ENCODE peak calls at places on chromosomes 12 and 14, in four cellular contexts. Y, D, H and C are unnamed samples.

GRCh38 chr14:69614592-69614991 is 3.2 kb downstream of the SUSD6 start:
- DNase-seq in Y (no peak), D (no peak), H (no peak), C (no peak)

GRCh38 chr12:45232771-45233372 is 17.0 kb downstream of the ANO6 start:
- DNase-seq in Y (no peak), D (peak; percentile 83), H (peak; percentile 98), C (no peak)

GRCh38 chr12:11693626-11694025 is 44.2 kb downstream of the ETV6 start:
- DNase-seq in Y (no peak), D (no peak), H (no peak), C (no peak)

GRCh38 chr14:39426605-39427004 is 5.6 kb downstream of the FBXO33 start:
- DNase-seq in Y (peak; percentile 21), D (peak; percentile 26), H (peak; percentile 31), C (no peak)

GRCh38 chr12:12716151-12716844 is 870 bp upstream of the CDKN1B start:
- DNase-seq in Y (peak; percentile 42), D (peak; percentile 28), H (peak; percentile 59), C (no peak)

GRCh38 chr12:74317078-74317581 is 220.5 kb upstream of the ATXN7L3B start:
- DNase-seq in Y (peak; percentile 20), D (peak; percentile 71), H (peak; percentile 21), C (peak; percentile 97)

GRCh38 chr14:100281286-100282082 is 24.8 kb downstream of the SLC25A29 start:
- DNase-seq in Y (no peak), D (no peak), H (peak; percentile 47), C (no peak)

GRCh38 chr14:105931808-105932483 is 405.6 kb downstream of the TMEM121 start:
- DNase-seq in Y (no peak), D (no peak), H (no peak), C (no peak)

GRCh38 chr14:59585891-59586554 is 9.4 kb upstream of the CCDC175 start:
- DNase-seq in Y (no peak), D (no peak), H (no peak), C (peak; percentile 93)

GRCh38 chr12:70049596-70050360 is 193.5 kb upstream of the CNOT2 start:
- DNase-seq in Y (peak; percentile 87), D (peak; percentile 57), H (peak; percentile 88), C (no peak)

GRCh38 chr12:12461923-12462315 is 100.7 kb downstream of the DUSP16 start:
- DNase-seq in Y (no peak), D (no peak), H (no peak), C (no peak)

GRCh38 chr14:26444745-26445144 is 153.1 kb downstream of the NOVA1 start:
- DNase-seq in Y (peak; percentile 13), D (peak; percentile 51), H (no peak), C (peak; percentile 1)

GRCh38 chr12:33605776-33606175 is 166.2 kb upstream of the SYT10 start:
- DNase-seq in Y (no peak), D (peak; percentile 44), H (peak; percentile 30), C (no peak)

GRCh38 chr12:127150028-127150427 is 1116.9 kb upstream of the TMEM132C start:
- DNase-seq in Y (no peak), D (no peak), H (no peak), C (no peak)

GRCh38 chr14:65073605-65074201 is 28.6 kb downstream of the MAX start:
- DNase-seq in Y (no peak), D (peak; percentile 44), H (no peak), C (no peak)

GRCh38 chr14:87351007-87351406 is 642.0 kb downstream of the GALC start:
- DNase-seq in Y (no peak), D (no peak), H (no peak), C (no peak)
- H3K4me3 ChIP-seq in Y (no peak overlapping the region), D (no peak overlapping the region), H (no peak overlapping the region), C (no peak overlapping the region)

GRCh38 chr12:104463371-104463770 is 6.6 kb downstream of the CHST11 start:
- DNase-seq in Y (no peak), D (no peak), H (no peak), C (no peak)

GRCh38 chr12:104466694-104467345 is 10.1 kb downstream of the CHST11 start:
- DNase-seq in Y (peak; percentile 46), D (no peak), H (no peak), C (no peak)

GRCh38 chr12:104462931-104463339 is 6.2 kb downstream of the CHST11 start:
- DNase-seq in Y (peak; percentile 78), D (no peak), H (no peak), C (no peak)

GRCh38 chr12:104465379-104465778 is 8.6 kb downstream of the CHST11 start:
- DNase-seq in Y (no peak), D (no peak), H (no peak), C (no peak)

GRCh38 chr12:104464899-104465298 is 8.2 kb downstream of the CHST11 start:
- DNase-seq in Y (no peak), D (no peak), H (no peak), C (no peak)
- H3K27ac ChIP-seq in Y (no peak overlapping the region), D (no peak overlapping the region), H (no peak overlapping the region), C (no peak overlapping the region)

GRCh38 chr12:53950441-53950781 is 4.3 kb upstream of the HOXC12 start:
- DNase-seq in Y (no peak), D (no peak), H (no peak), C (no peak)
- TF ChIP-seq EZH2 in Y (no peak), D (peak; percentile 44), H (no peak), C (no peak)

GRCh38 chr12:27272375-27273028 is 28.4 kb downstream of the STK38L start:
- DNase-seq in Y (no peak), D (peak; percentile 18), H (no peak), C (no peak)
- H3K4me3 ChIP-seq in Y (no peak overlapping the region), D (no peak overlapping the region), H (no peak overlapping the region), C (no peak overlapping the region)

GRCh38 chr14:50669441-50669986 is 1.4 kb upstream of the SAV1 start:
- DNase-seq in Y (no peak), D (no peak), H (no peak), C (no peak)
- H3K27ac ChIP-seq in Y (no peak overlapping the region), D (no peak overlapping the region), H (peak overlapping the region; percentile 92), C (no peak overlapping the region)

GRCh38 chr14:36505193-36505815 is 14.7 kb downstream of the NKX2-1 start:
- DNase-seq in Y (peak; percentile 49), D (peak; percentile 23), H (no peak), C (no peak)

GRCh38 chr14:36504805-36505192 is 15.2 kb downstream of the NKX2-1 start:
- DNase-seq in Y (no peak), D (no peak), H (no peak), C (no peak)

GRCh38 chr14:36506732-36507614 is 13.1 kb downstream of the NKX2-1 start:
- DNase-seq in Y (no peak), D (no peak), H (no peak), C (no peak)

GRCh38 chr14:36507847-36508417 is 12.1 kb downstream of the NKX2-1 start:
- DNase-seq in Y (no peak), D (no peak), H (no peak), C (no peak)

DNA sequence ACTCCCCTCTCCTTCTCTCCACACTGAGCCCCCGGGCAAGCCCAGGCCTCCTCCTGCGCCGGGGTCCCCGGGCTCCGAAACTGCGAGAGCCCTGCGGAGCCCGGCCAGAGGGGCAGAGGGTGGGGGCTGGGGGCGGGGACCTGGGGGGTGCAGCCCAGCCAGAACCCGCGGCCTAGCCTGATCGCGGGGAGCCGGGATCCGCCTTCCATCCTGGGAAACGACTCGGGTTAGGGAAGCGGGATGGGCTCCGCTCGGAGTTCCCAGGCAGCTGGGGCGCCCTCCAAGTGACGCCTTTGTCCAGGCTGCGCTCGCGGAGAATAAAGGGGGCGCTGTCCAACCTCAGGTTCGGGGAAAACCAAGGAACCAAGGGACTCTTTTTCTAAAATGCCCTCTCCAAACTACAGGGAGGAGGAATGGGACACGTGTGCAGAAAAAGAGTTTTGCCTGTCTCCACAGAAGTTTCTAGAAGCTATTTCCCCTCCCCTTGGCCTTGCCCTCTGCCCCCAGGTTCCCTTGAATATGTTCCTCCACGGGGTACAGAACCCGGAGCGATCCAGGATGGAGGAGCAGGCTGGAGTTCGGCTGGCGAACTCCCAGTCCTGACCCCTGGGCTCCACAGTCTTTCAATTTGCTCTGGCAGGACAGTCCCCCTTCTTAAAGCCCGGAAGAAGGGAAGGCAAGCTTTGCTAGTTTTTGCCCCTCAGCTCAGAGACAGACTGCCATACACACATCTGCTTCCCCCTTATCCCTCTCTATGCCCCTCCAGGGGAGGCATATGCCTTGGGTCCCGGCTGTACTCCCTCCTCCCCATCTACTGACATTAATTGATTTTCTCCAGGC is 13.9 kb downstream of the NKX2-1 start:
- DNase-seq in Y (no peak), D (no peak), H (no peak), C (no peak)
- TF ChIP-seq EZH2 in Y (no peak), D (no peak), H (peak; percentile 72), C (no peak)

DNA sequence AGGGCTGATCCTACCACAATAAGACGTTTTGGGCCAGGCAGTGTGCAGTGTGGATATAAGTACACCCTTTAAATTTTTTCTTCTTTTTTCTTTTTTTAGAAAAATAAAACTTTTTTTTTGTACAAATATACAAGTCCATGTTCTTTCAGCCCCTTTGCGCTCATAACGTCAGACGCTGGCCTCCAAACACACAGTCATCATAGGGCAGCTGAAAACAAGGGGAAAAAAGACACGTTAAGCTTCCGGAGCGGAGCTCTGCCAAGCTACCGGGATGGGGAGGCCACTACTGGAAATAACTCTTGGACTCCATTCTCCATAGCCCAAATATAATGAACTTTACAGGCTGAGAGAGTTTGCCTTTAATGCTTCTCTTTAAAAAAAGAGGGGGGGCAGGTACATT is 2.7 kb downstream of the NFKBIA start:
- DNase-seq in Y (no peak), D (no peak), H (no peak), C (no peak)
- H3K4me3 ChIP-seq in Y (no peak overlapping the region), D (peak overlapping the region; percentile 59), H (peak overlapping the region; percentile 61), C (peak overlapping the region; percentile 98)

DNA sequence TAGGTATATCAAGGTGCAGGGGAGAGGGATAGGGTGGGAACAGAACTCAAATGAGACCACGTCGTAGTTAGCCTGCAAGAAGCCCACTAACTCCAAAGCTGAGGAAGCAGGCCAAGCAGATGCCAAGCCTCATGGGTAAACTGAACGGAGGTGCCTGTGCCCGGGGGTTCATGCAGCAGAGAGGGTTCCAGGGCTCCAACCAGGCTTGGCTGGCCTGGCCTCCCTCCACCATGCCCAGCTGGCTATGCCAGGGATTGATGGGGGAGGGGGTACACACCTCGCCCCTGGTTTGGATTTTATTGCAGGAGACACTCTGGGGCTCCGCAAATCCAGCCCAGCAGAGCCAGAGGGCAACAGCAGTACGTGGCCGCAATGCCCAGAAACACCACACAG is 27.3 kb downstream of the PXN start:
- DNase-seq in Y (no peak), D (no peak), H (no peak), C (no peak)
- H3K27ac ChIP-seq in Y (no peak overlapping the region), D (no peak overlapping the region), H (peak overlapping the region; percentile 97), C (no peak overlapping the region)

GRCh38 chr12:118512669-118513068 is 136.3 kb downstream of the SUDS3 start:
- DNase-seq in Y (no peak), D (no peak), H (no peak), C (no peak)
- TF ChIP-seq EZH2 in Y (no peak), D (no peak), H (no peak), C (no peak)